ENCODE peak calls at places on chromosome 15, in nine cellular contexts. H is CD8-positive, alpha-beta T cell; I is spleen; W is IMR-90; E is psoas muscle; N is choroid plexus epithelial cell; S is upper lobe of right lung; J is tibial nerve; X is GM12864. Y is an unnamed sample.
A peak's percentile ranks its signal among the peaks of the same experiment; 100 is the strongest.

GRCh38 chr15:33311312-33311971 is 675 bp downstream of the RYR3 start:
- DNase-seq in H (no peak), N (no peak), W (no peak), S (no peak), X (no peak), J (no peak), E (no peak), I (no peak), Y (no peak)

GRCh38 chr15:37059051-37059450 is 41.3 kb downstream of the MEIS2 start:
- DNase-seq in W (peak; percentile 93), S (no peak), I (no peak), E (no peak), X (no peak), H (no peak), J (no peak), N (peak; percentile 80), Y (no peak)

GRCh38 chr15:78301326-78301725 is 1.9 kb upstream of the SKIC8 start:
- DNase-seq in E (no peak), X (no peak), N (peak; percentile 50), W (no peak), S (no peak), H (no peak), J (no peak), I (no peak), Y (no peak)

GRCh38 chr15:26095710-26096330 is 232.7 kb upstream of the ATP10A start:
- DNase-seq in H (no peak), I (no peak), X (no peak), S (no peak), N (no peak), W (no peak), J (no peak), E (no peak), Y (no peak)

GRCh38 chr15:51577907-51578306 is 44.7 kb downstream of the DMXL2 start:
- DNase-seq in H (no peak), W (no peak), E (no peak), X (no peak), J (no peak), I (no peak), S (no peak), N (no peak), Y (no peak)

GRCh38 chr15:92724144-92724543 is 68.6 kb upstream of the FAM174B start:
- DNase-seq in E (no peak), W (no peak), X (no peak), I (no peak), N (no peak), S (no peak), J (no peak), H (no peak), Y (no peak)

GRCh38 chr15:63938486-63939061 is 104.8 kb upstream of the HERC1 start:
- DNase-seq in I (no peak), N (no peak), X (no peak), S (no peak), E (no peak), H (no peak), J (no peak), W (peak; percentile 33), Y (no peak)

GRCh38 chr15:37095993-37096877 is 4.1 kb downstream of the MEIS2 start:
- DNase-seq in H (no peak), I (peak; percentile 69), E (peak; percentile 44), X (no peak), N (no peak), W (no peak), J (no peak), S (no peak), Y (no peak)

GRCh38 chr15:32818758-32819405 is 101.1 kb downstream of the GREM1 start:
- DNase-seq in I (no peak), J (no peak), H (no peak), E (no peak), W (peak; percentile 86), N (peak; percentile 46), X (no peak), S (no peak), Y (no peak)

GRCh38 chr15:45179221-45179985 is 8.4 kb downstream of the SHF start:
- DNase-seq in I (peak; percentile 78), E (no peak), H (peak; percentile 59), S (peak; percentile 82), J (no peak), N (no peak), X (no peak), W (no peak), Y (no peak)

GRCh38 chr15:101409621-101410020 is 79.9 kb downstream of the PCSK6 start:
- DNase-seq in W (no peak), E (no peak), I (no peak), H (no peak), X (no peak), J (no peak), N (no peak), S (peak; percentile 48), Y (no peak)

GRCh38 chr15:38217181-38217580 is 35.5 kb upstream of the SPRED1 start:
- DNase-seq in E (no peak), N (peak; percentile 87), H (no peak), S (no peak), X (no peak), J (no peak), W (peak; percentile 76), I (no peak), Y (peak; percentile 37)

GRCh38 chr15:62711691-62712454 is 330.7 kb upstream of the TPM1 start:
- DNase-seq in I (no peak), H (no peak), S (no peak), N (peak; percentile 6), E (no peak), X (no peak), J (no peak), W (peak; percentile 51), Y (no peak)

GRCh38 chr15:40776537-40777141 is 6.9 kb downstream of the C15orf62 start:
- DNase-seq in J (peak; percentile 14), E (peak; percentile 73), N (peak; percentile 39), S (peak; percentile 86), X (no peak), W (peak; percentile 41), I (peak; percentile 79), H (peak; percentile 51), Y (no peak)

GRCh38 chr15:60301024-60301423 is 96.8 kb downstream of the ANXA2 start:
- DNase-seq in S (no peak), I (no peak), N (no peak), E (no peak), H (no peak), X (no peak), W (no peak), J (no peak), Y (no peak)

GRCh38 chr15:71575474-71576045 is 234.8 kb upstream of the NR2E3 start:
- DNase-seq in I (no peak), J (no peak), H (no peak), X (no peak), W (no peak), E (no peak), N (peak; percentile 52), S (no peak), Y (no peak)

GRCh38 chr15:84829428-84829827 is 12.3 kb downstream of the ALPK3 start:
- DNase-seq in H (no peak), I (no peak), W (no peak), S (no peak), E (no peak), J (no peak), N (no peak), X (no peak), Y (no peak)

GRCh38 chr15:84828433-84828908 is 11.3 kb downstream of the ALPK3 start:
- DNase-seq in S (no peak), E (peak; percentile 76), H (no peak), I (no peak), X (no peak), J (no peak), N (peak; percentile 68), W (no peak), Y (no peak)

GRCh38 chr15:84832446-84833040 is 15.4 kb downstream of the ALPK3 start:
- DNase-seq in E (no peak), W (no peak), X (no peak), J (no peak), I (no peak), S (no peak), N (no peak), H (no peak), Y (no peak)

GRCh38 chr15:84833447-84833846 is 16.3 kb downstream of the ALPK3 start:
- DNase-seq in I (no peak), X (no peak), E (no peak), N (peak; percentile 77), H (no peak), W (peak; percentile 78), S (no peak), J (no peak), Y (no peak)

DNA sequence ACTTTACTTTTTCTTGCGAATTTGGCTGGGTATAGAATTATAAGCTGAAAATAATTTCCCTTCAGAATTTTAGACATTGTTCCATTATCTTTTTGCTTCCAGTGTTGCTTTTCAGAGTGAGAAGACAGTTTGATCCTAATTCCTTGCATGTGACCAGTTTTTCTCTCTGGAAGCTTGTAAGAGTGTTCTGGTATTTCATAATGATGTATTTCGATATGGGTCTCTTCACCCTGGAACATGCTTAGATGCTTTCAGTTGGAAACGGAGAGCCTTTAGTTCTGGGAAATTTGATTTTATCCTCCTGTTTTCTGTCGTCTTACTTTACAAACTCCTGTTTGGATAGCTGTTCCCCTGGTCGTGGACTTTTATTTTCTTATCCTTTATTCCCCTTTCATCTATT is 13.9 kb downstream of the ALPK3 start:
- DNase-seq in E (no peak), H (no peak), J (no peak), I (no peak), S (no peak), W (no peak), X (no peak), N (peak; percentile 29), Y (no peak)
- TF ChIP-seq CTCF in E (no peak), H (no peak), J (no peak), I (no peak), S (no peak), W (no peak), X (no peak), N (no peak), Y (no peak)

GRCh38 chr15:85403745-85404144 is 23.3 kb downstream of the AKAP13 start:
- DNase-seq in N (peak; percentile 58), I (no peak), E (no peak), J (no peak), H (no peak), S (no peak), X (no peak), W (peak; percentile 59), Y (no peak)
- H3K4me3 ChIP-seq in N (no peak overlapping the region), I (no peak overlapping the region), E (no peak overlapping the region), J (no peak overlapping the region), H (no peak overlapping the region), S (no peak overlapping the region), X (no peak overlapping the region), W (no peak overlapping the region), Y (no peak overlapping the region)

GRCh38 chr15:46786886-46787285 is 930.4 kb upstream of the SEMA6D start:
- DNase-seq in N (no peak), E (no peak), H (no peak), S (no peak), W (no peak), J (no peak), X (no peak), I (no peak), Y (no peak)
- TF ChIP-seq CTCF in N (no peak), E (no peak), H (no peak), S (no peak), W (no peak), J (no peak), X (no peak), I (no peak), Y (no peak)

DNA sequence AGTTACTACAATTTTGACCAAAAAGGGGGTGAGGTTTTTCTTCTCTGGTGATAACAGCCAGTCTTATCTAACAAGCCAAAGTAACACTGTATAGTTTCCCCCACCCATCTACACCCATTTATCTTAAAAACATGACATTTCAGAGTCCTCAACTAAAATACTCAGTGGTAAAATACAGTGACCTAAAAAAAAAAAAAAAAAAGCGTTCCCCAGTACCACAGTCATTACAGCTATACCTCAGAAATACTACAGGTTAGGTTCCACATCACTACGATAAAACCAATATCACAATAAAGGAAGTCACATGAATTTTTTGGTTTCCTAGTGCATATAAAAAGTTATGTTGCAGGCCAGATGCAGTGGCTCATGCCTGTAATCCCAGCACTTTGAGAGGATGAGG is 13.8 kb downstream of the DENND4A start:
- DNase-seq in J (no peak), E (no peak), W (no peak), X (no peak), N (no peak), I (no peak), S (no peak), H (no peak), Y (no peak)
- H3K4me3 ChIP-seq in J (no peak overlapping the region), E (no peak overlapping the region), W (no peak overlapping the region), X (no peak overlapping the region), N (no peak overlapping the region), I (no peak overlapping the region), S (no peak overlapping the region), H (no peak overlapping the region), Y (no peak overlapping the region)